ENCODE peak calls at places on chromosomes 7 and 10, in six cellular contexts. One of them, this sample, is unnamed.

GRCh38 chr10:72886596-72887522 is 6.7 kb upstream of the OIT3 start:
- DNase-seq in GM12878: no peak
- DNase-seq in colonic mucosa: no peak
- DNase-seq in A549: no peak
- DNase-seq in heart left ventricle: peak; percentile 34
- DNase-seq in HAP-1: no peak
- DNase-seq in this sample: no peak

GRCh38 chr7:26675143-26675887 is 189.1 kb downstream of the SKAP2 start:
- DNase-seq in GM12878: no peak
- DNase-seq in colonic mucosa: no peak
- DNase-seq in A549: no peak
- DNase-seq in heart left ventricle: no peak
- DNase-seq in HAP-1: no peak
- DNase-seq in this sample: no peak

GRCh38 chr10:102634696-102635095 is 9.6 kb upstream of the TRIM8 start:
- DNase-seq in GM12878: no peak
- DNase-seq in colonic mucosa: no peak
- DNase-seq in A549: no peak
- DNase-seq in heart left ventricle: no peak
- DNase-seq in HAP-1: no peak
- DNase-seq in this sample: no peak

GRCh38 chr10:1938317-1938716 is 201.0 kb upstream of the ADARB2 start:
- DNase-seq in GM12878: no peak
- DNase-seq in colonic mucosa: no peak
- DNase-seq in A549: no peak
- DNase-seq in heart left ventricle: no peak
- DNase-seq in HAP-1: no peak
- DNase-seq in this sample: no peak

GRCh38 chr7:110050831-110051230 is 1040.1 kb upstream of the LRRN3 start:
- DNase-seq in GM12878: no peak
- DNase-seq in colonic mucosa: no peak
- DNase-seq in A549: no peak
- DNase-seq in heart left ventricle: no peak
- DNase-seq in HAP-1: no peak
- DNase-seq in this sample: no peak

GRCh38 chr7:21526448-21526847 is 16.4 kb upstream of the DNAH11 start:
- DNase-seq in GM12878: no peak
- DNase-seq in colonic mucosa: no peak
- DNase-seq in A549: no peak
- DNase-seq in heart left ventricle: no peak
- DNase-seq in HAP-1: no peak
- DNase-seq in this sample: no peak

GRCh38 chr10:94483970-94484369 is 61.6 kb upstream of the HELLS start:
- DNase-seq in GM12878: no peak
- DNase-seq in colonic mucosa: no peak
- DNase-seq in A549: no peak
- DNase-seq in heart left ventricle: no peak
- DNase-seq in HAP-1: no peak
- DNase-seq in this sample: no peak

GRCh38 chr7:100371561-100372171 is 1.6 kb upstream of the PILRA start:
- DNase-seq in GM12878: no peak
- DNase-seq in colonic mucosa: no peak
- DNase-seq in A549: no peak
- DNase-seq in heart left ventricle: no peak
- DNase-seq in HAP-1: no peak
- DNase-seq in this sample: no peak

GRCh38 chr10:79495306-79495705 is 17.0 kb upstream of the EIF5AL1 start:
- DNase-seq in GM12878: no peak
- DNase-seq in colonic mucosa: no peak
- DNase-seq in A549: no peak
- DNase-seq in heart left ventricle: no peak
- DNase-seq in HAP-1: no peak
- DNase-seq in this sample: no peak

GRCh38 chr7:38629621-38630020 is 1.6 kb downstream of the AMPH start:
- DNase-seq in GM12878: no peak
- DNase-seq in colonic mucosa: no peak
- DNase-seq in A549: no peak
- DNase-seq in heart left ventricle: no peak
- DNase-seq in HAP-1: no peak
- DNase-seq in this sample: no peak

GRCh38 chr7:90747521-90747920 is 151.4 kb downstream of the CDK14 start:
- DNase-seq in GM12878: no peak
- DNase-seq in colonic mucosa: no peak
- DNase-seq in A549: no peak
- DNase-seq in heart left ventricle: no peak
- DNase-seq in HAP-1: no peak
- DNase-seq in this sample: no peak

GRCh38 chr10:124253006-124253405 is 159.6 kb upstream of the CHST15 start:
- DNase-seq in GM12878: no peak
- DNase-seq in colonic mucosa: no peak
- DNase-seq in A549: no peak
- DNase-seq in heart left ventricle: no peak
- DNase-seq in HAP-1: no peak
- DNase-seq in this sample: no peak

GRCh38 chr10:124250506-124250905 is 157.1 kb upstream of the CHST15 start:
- DNase-seq in GM12878: no peak
- DNase-seq in colonic mucosa: no peak
- DNase-seq in A549: no peak
- DNase-seq in heart left ventricle: no peak
- DNase-seq in HAP-1: no peak
- DNase-seq in this sample: no peak

GRCh38 chr10:124251317-124251716 is 157.9 kb upstream of the CHST15 start:
- DNase-seq in GM12878: peak; percentile 60
- DNase-seq in colonic mucosa: no peak
- DNase-seq in A549: no peak
- DNase-seq in heart left ventricle: no peak
- DNase-seq in HAP-1: no peak
- DNase-seq in this sample: no peak

GRCh38 chr10:124249812-124250432 is 156.5 kb upstream of the CHST15 start:
- DNase-seq in GM12878: no peak
- DNase-seq in colonic mucosa: no peak
- DNase-seq in A549: no peak
- DNase-seq in heart left ventricle: no peak
- DNase-seq in HAP-1: no peak
- DNase-seq in this sample: no peak

DNA sequence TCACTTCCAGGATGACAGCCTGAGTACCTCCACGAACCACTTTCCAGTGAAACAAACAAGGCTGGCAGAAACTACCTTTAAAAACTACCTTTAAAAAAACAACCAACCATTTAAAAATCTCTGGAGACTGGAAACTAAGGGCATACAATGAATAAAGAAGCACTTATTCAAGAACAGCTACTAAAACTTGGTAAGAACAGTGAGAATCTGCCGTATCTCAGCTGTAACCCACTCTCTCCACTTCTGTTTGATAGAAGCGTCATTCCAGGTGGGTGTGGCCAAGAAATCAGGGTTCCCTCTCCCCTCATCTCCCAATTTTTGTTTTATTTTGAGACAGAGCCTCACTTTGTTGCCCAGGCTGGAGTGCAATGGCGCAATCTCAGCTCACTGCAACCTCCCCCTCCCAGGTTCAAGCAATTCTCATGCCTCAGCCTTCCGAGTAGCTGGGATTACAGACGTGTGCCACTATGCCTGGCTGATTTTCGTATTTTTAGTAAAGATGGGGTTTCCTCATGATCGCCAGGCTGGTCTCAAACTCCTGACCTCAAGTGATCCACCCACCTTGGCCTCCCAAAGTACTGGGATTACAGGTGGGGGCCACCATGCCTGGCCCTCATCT is 158.8 kb upstream of the CHST15 start:
- DNase-seq in GM12878: no peak
- DNase-seq in colonic mucosa: no peak
- DNase-seq in A549: no peak
- DNase-seq in heart left ventricle: no peak
- DNase-seq in HAP-1: no peak
- DNase-seq in this sample: no peak
- H3K4me1 ChIP-seq in GM12878: peaks cover 45% of the 10 kb centered on the region
- H3K4me1 ChIP-seq in colonic mucosa: no peaks in the 10 kb centered on the region
- H3K4me1 ChIP-seq in A549: no peaks in the 10 kb centered on the region
- H3K4me1 ChIP-seq in heart left ventricle: peaks cover 3% of the 10 kb centered on the region
- H3K4me1 ChIP-seq in HAP-1: no peaks in the 10 kb centered on the region
- H3K4me1 ChIP-seq in this sample: no peaks in the 10 kb centered on the region

DNA sequence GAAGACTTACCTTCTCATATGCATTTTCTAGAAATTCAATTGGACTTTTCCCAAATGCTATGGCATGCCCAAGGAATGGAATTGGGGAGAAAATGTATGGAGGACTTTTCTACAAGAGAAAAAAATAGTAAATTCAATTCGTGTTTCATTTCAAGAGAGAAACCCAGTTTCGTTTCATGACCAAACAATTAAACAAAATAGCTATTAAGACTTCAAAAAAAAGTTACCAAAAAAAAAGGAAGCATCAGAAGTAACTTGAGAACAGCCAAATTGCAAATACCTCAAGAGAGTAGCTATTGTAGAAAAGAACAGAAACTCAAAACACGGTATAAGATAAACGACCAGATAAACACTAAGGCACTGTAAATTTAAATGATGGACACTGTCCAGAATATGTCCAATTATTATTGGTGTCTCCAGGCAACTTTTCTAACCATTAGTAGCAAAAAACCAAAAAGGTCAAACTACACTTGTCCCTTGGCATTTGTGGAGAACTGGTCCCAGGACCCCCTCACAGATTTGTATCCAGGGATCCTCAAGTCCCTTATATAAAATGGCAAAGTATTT is 2.4 kb downstream of the CYP51A1 start:
- DNase-seq in GM12878: no peak
- DNase-seq in colonic mucosa: no peak
- DNase-seq in A549: no peak
- DNase-seq in heart left ventricle: no peak
- DNase-seq in HAP-1: no peak
- DNase-seq in this sample: no peak
- H3K4me3 ChIP-seq in GM12878: peak overlapping the region; percentile 39
- H3K4me3 ChIP-seq in colonic mucosa: no peak overlapping the region
- H3K4me3 ChIP-seq in A549: no peak overlapping the region
- H3K4me3 ChIP-seq in heart left ventricle: no peak overlapping the region
- H3K4me3 ChIP-seq in HAP-1: no peak overlapping the region
- H3K4me3 ChIP-seq in this sample: no peak overlapping the region

GRCh38 chr10:63708421-63708820 is 187.2 kb downstream of the REEP3 start:
- DNase-seq in GM12878: no peak
- DNase-seq in colonic mucosa: no peak
- DNase-seq in A549: no peak
- DNase-seq in heart left ventricle: no peak
- DNase-seq in HAP-1: no peak
- DNase-seq in this sample: no peak
- H3K4me1 ChIP-seq in GM12878: peaks cover 18% of the 10 kb centered on the region
- H3K4me1 ChIP-seq in colonic mucosa: peaks cover 21% of the 10 kb centered on the region
- H3K4me1 ChIP-seq in A549: peaks cover 45% of the 10 kb centered on the region
- H3K4me1 ChIP-seq in heart left ventricle: peaks cover 35% of the 10 kb centered on the region
- H3K4me1 ChIP-seq in HAP-1: peaks cover 10% of the 10 kb centered on the region
- H3K4me1 ChIP-seq in this sample: peaks cover 72% of the 10 kb centered on the region

GRCh38 chr7:5572439-5572838 is 148.8 kb upstream of the TNRC18 start:
- DNase-seq in GM12878: no peak
- DNase-seq in colonic mucosa: no peak
- DNase-seq in A549: no peak
- DNase-seq in heart left ventricle: no peak
- DNase-seq in HAP-1: no peak
- DNase-seq in this sample: no peak

GRCh38 chr7:5578441-5579024 is 154.9 kb upstream of the TNRC18 start:
- DNase-seq in GM12878: no peak
- DNase-seq in colonic mucosa: no peak
- DNase-seq in A549: no peak
- DNase-seq in heart left ventricle: no peak
- DNase-seq in HAP-1: no peak
- DNase-seq in this sample: no peak

DNA sequence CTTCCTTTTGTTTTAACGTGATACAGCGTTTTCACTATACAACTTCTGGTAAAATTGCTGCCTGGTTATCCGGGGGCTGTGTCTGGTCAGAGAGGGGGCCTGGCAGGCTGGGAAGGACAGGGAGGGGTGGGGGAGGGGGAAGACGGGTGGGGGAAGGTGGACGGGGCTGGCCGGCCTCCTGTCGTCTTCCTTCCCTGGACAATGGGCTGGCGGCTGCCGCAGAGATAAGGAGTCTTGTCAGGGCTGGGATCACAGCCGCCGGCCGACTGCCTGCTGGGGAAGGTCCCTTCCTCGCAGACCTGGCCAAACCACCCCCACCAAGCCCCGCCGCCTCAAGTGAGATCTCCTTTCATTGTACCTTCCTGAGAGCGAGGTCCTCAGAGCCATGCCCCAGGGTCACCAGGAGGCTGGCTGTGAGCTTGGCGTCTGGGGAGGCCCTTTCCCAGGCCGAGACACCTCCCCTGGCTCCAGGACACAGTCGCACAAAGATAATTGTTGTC is 151.2 kb upstream of the TNRC18 start:
- DNase-seq in GM12878: no peak
- DNase-seq in colonic mucosa: no peak
- DNase-seq in A549: no peak
- DNase-seq in heart left ventricle: peak; percentile 76
- DNase-seq in HAP-1: no peak
- DNase-seq in this sample: peak; percentile 77
- H3K4me3 ChIP-seq in GM12878: no peak overlapping the region
- H3K4me3 ChIP-seq in colonic mucosa: no peak overlapping the region
- H3K4me3 ChIP-seq in A549: no peak overlapping the region
- H3K4me3 ChIP-seq in heart left ventricle: peak overlapping the region; percentile 33
- H3K4me3 ChIP-seq in HAP-1: no peak overlapping the region
- H3K4me3 ChIP-seq in this sample: peak overlapping the region; percentile 20

GRCh38 chr10:21502371-21502765 is 23.1 kb downstream of the SKIDA1 start:
- DNase-seq in GM12878: no peak
- DNase-seq in colonic mucosa: no peak
- DNase-seq in A549: no peak
- DNase-seq in heart left ventricle: no peak
- DNase-seq in HAP-1: no peak
- DNase-seq in this sample: no peak

GRCh38 chr10:21501109-21501508 is 24.4 kb downstream of the SKIDA1 start:
- DNase-seq in GM12878: no peak
- DNase-seq in colonic mucosa: no peak
- DNase-seq in A549: no peak
- DNase-seq in heart left ventricle: no peak
- DNase-seq in HAP-1: no peak
- DNase-seq in this sample: no peak

GRCh38 chr10:21503580-21503979 is 21.9 kb downstream of the SKIDA1 start:
- DNase-seq in GM12878: no peak
- DNase-seq in colonic mucosa: no peak
- DNase-seq in A549: no peak
- DNase-seq in heart left ventricle: no peak
- DNase-seq in HAP-1: no peak
- DNase-seq in this sample: no peak

GRCh38 chr10:21500578-21500910 is 24.9 kb downstream of the SKIDA1 start:
- DNase-seq in GM12878: no peak
- DNase-seq in colonic mucosa: no peak
- DNase-seq in A549: no peak
- DNase-seq in heart left ventricle: no peak
- DNase-seq in HAP-1: no peak
- DNase-seq in this sample: no peak

DNA sequence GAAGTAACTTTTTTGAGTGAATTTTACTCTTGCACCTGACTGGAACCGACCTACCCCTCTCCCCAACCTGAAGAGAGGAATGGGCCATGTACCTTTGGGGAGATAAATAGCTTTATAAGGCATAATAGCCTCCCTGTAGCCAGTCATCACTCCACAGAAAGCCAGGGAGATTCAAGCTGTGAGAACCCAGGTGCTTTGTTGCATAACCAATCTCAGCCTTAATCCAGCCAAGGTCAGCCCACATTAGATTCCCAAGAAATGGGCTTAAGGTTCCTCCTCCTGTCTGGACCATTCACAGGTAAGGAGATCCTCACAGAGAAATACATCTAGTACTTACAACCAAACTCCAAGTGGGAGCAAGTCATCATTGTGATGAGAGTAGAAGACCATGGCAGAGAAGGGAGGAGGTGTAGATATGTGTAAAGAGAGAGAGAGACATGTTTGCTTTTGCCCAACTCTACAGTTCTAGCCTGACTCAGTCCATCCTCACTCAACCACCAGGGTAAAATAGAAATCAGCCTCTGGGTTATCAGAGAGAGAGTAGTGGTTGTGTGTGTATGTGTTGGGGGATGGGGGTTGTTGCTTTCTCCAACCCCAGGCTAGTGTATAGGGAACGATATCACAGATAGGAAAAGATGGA is 23.6 kb downstream of the SKIDA1 start:
- DNase-seq in GM12878: no peak
- DNase-seq in colonic mucosa: no peak
- DNase-seq in A549: no peak
- DNase-seq in heart left ventricle: no peak
- DNase-seq in HAP-1: no peak
- DNase-seq in this sample: no peak
- H3K4me1 ChIP-seq in GM12878: peaks cover 13% of the 10 kb centered on the region
- H3K4me1 ChIP-seq in colonic mucosa: no peaks in the 10 kb centered on the region
- H3K4me1 ChIP-seq in A549: peaks cover 19% of the 10 kb centered on the region
- H3K4me1 ChIP-seq in heart left ventricle: no peaks in the 10 kb centered on the region
- H3K4me1 ChIP-seq in HAP-1: peaks cover 24% of the 10 kb centered on the region
- H3K4me1 ChIP-seq in this sample: no peaks in the 10 kb centered on the region